ENCODE peak calls at places on chromosomes 6 and 20, in eight cellular contexts. P, M, G, Y, A, I, K and C are unnamed samples.

GRCh38 chr6:90709597-90709996 is 122.7 kb upstream of the MAP3K7 start:
- DNase-seq in P (no peak), M (no peak), G (no peak), Y (peak), A (no peak), I (no peak), K (no peak), C (no peak)

GRCh38 chr6:117829594-117830319 is 77.3 kb upstream of the SLC35F1 start:
- DNase-seq in P (no peak), M (peak), G (no peak), Y (peak), A (no peak), I (no peak), K (peak), C (no peak)

GRCh38 chr20:46040902-46041535 is 12.0 kb downstream of the SLC12A5 start:
- DNase-seq in P (no peak), M (no peak), G (no peak), Y (peak), A (peak), I (no peak), K (peak), C (no peak)

GRCh38 chr20:18412202-18412901 is 54.5 kb downstream of the DZANK1 start:
- DNase-seq in P (no peak), M (no peak), G (no peak), Y (no peak), A (no peak), I (no peak), K (no peak), C (no peak)

GRCh38 chr6:6593876-6594275 is 5.4 kb downstream of the LY86 start:
- DNase-seq in P (no peak), M (no peak), G (no peak), Y (no peak), A (no peak), I (no peak), K (no peak), C (no peak)

GRCh38 chr20:59823860-59824259 is 109.6 kb downstream of the SYCP2 start:
- DNase-seq in P (no peak), M (no peak), G (no peak), Y (no peak), A (no peak), I (no peak), K (no peak), C (no peak)

GRCh38 chr6:4316867-4317400 is 181.6 kb upstream of the ECI2 start:
- DNase-seq in P (peak), M (peak), G (no peak), Y (peak), A (no peak), I (peak), K (peak), C (peak)

GRCh38 chr6:31128093-31128676 is 7.9 kb upstream of the CDSN start:
- DNase-seq in P (peak), M (peak), G (peak), Y (no peak), A (peak), I (no peak), K (peak), C (no peak)

GRCh38 chr6:32151885-32152311 is at the start of gene PRRT1:
- DNase-seq in P (no peak), M (no peak), G (no peak), Y (no peak), A (no peak), I (no peak), K (no peak), C (no peak)

DNA sequence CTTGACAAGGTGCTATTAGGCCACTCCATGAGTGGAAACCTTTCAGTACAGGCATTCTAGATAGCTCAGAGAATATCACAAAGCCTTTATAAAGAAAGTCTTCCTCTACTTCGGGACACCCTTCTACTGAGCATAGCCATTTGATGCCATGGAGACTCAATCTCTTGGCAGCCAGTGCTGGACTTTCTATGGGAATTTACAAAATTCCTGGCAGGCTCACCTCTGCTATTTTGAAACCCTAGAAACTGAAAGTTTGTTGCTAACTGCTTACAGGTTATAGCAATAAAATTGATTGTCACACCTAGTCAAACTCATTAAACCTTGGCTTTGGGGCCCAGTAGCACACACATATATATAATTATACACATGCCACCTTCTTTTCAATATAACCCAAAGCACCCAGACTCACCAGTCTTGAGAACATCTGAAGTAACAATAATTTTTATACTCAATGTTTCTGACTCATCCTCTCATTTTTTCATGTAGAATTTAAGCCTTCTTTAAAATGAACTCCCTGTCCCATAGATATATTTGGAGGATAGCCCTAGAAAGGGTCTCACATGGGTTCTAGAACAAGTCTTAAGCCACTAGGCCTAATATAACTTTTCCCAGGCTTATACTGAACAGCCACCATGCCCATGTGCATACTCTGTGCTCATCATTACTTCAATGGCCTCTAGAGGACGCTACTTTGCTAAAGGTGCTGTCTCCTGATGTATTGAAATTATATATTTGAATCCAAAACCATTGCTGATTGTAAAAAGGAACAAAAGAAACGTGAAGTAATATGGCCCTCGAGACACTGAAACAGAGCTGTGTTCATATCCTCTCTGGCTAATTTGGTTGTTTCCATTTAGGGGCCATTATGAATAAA is 368.1 kb upstream of the MARCKS start:
- DNase-seq in P (no peak), M (peak), G (no peak), Y (no peak), A (no peak), I (no peak), K (no peak), C (no peak)
- TF ChIP-seq CTCF in P (no peak), M (peak), G (no peak), Y (no peak), A (no peak), I (no peak), K (no peak), C (no peak)

DNA sequence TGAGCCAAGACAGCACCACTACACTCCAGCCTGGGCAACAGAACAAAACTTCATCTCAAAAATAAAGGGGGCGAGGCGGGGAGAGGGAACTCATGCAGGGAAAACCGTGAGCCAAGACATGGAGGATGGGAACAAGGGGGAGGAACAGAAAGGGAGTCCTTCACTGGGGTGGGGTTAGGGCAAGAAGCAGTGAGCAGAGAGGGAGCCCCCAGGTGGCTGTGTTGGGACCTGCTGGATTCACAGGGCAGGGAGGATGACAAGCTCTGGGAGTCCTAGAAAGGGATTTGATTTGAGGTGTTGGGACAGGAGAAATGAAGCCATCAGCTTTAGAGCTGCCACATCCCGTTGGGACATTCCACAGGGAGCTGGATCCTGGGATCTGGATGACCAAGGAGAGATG is 90.6 kb upstream of the TOP1 start:
- DNase-seq in P (no peak), M (no peak), G (no peak), Y (no peak), A (no peak), I (no peak), K (no peak), C (no peak)
- TF ChIP-seq CTCF in P (no peak), M (no peak), G (no peak), Y (no peak), A (no peak), I (no peak), K (no peak), C (no peak)

DNA sequence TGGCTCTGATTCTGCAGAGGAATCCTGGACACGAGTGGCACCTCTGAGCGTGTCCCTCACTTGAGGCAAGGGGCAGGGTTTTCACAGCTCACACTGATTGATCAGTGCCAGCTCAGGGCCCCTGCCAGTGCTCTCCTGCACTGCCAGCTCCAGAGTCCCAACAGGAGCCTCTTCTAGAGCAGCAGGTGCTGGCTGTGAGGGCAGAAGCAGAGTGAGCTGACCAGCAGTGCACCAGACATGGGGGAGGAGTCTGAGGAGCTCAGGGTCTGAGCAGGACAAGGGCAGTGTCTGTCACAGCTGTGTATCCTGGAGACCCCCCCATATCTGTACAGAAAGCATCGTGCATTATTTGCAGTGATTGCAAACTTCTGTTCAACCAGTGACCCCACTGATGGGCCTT is 31.5 kb upstream of the THBS2 start:
- DNase-seq in P (no peak), M (no peak), G (no peak), Y (no peak), A (no peak), I (no peak), K (no peak), C (no peak)
- TF ChIP-seq CTCF in P (no peak), M (no peak), G (no peak), Y (no peak), A (no peak), I (no peak), K (no peak), C (no peak)

DNA sequence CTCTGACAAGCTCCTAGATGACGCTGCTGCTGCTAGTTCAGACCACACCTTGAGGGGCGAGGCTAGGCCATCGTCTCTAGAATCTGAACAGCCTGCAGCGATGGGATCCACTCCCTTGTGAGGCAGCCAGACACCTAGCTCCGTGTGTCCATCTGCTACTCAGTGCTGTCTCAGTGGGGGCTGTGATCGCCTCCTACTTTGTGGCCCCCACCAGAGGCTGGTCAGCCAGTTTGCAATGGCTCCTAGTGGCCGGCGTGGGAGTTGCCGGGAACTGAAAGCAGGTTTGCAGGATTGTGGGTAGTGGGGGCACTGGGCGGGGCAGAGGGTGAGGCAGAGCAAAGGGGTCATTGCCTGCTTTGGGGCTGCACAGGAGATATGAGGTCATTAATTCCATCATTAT is 2.8 kb downstream of the CCN5 start:
- DNase-seq in P (no peak), M (no peak), G (no peak), Y (no peak), A (no peak), I (no peak), K (no peak), C (no peak)
- TF ChIP-seq CTCF in P (no peak), M (peak), G (no peak), Y (peak), A (no peak), I (peak), K (no peak), C (peak)

DNA sequence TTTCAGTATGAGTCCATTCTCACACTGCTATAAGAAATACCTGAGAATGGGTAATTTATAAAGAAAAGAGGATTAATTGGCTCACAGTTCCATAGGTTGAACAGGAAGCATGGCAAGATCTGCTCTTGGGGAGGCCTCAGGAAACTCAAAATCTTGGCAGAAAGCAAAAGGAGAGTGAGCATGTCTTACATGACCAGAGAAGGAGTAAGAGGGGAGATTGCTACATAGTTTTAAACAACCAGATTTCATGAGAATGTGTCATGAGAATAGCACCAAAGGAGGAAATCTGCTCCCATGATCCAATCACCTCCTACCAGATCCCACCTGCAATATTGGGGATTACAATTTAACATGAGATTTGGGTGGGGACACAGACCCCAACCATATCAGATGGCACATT is 672.4 kb downstream of the HTR1B start:
- DNase-seq in P (no peak), M (peak), G (no peak), Y (no peak), A (no peak), I (no peak), K (no peak), C (no peak)
- TF ChIP-seq CTCF in P (no peak), M (no peak), G (no peak), Y (no peak), A (no peak), I (no peak), K (no peak), C (no peak)